ENCODE peak calls at places on chromosomes 12 and 14, in eight cellular contexts. J, L, X, P, M, F, S and Y are unnamed samples.
A peak's percentile ranks its signal among the peaks of the same experiment; 100 is the strongest.

GRCh38 chr14:53174918-53175317 is 21.8 kb upstream of the DDHD1 start:
- DNase-seq in J (no peak), L (no peak), X (no peak), P (no peak), M (no peak), F (no peak), S (no peak), Y (no peak)

GRCh38 chr12:52305921-52306705 is 14.8 kb upstream of the KRT81 start:
- DNase-seq in J (no peak), L (no peak), X (peak; percentile 57), P (no peak), M (no peak), F (no peak), S (no peak), Y (no peak)

GRCh38 chr12:57552692-57553321 is 3.0 kb downstream of the KIF5A start:
- DNase-seq in J (peak; percentile 61), L (no peak), X (no peak), P (no peak), M (no peak), F (no peak), S (no peak), Y (peak; percentile 68)

GRCh38 chr14:104001003-104001402 is 58.7 kb upstream of the RD3L start:
- DNase-seq in J (no peak), L (no peak), X (no peak), P (peak; percentile 38), M (no peak), F (no peak), S (no peak), Y (no peak)

GRCh38 chr14:90645842-90646443 is 170.3 kb downstream of the TTC7B start:
- DNase-seq in J (no peak), L (no peak), X (no peak), P (no peak), M (no peak), F (no peak), S (no peak), Y (no peak)

GRCh38 chr14:96108911-96109310 is 69.7 kb downstream of the C14orf132 start:
- DNase-seq in J (no peak), L (no peak), X (no peak), P (no peak), M (no peak), F (no peak), S (no peak), Y (no peak)

GRCh38 chr14:58282925-58283593 is 15.3 kb upstream of the ARID4A start:
- DNase-seq in J (no peak), L (no peak), X (no peak), P (no peak), M (no peak), F (no peak), S (no peak), Y (no peak)

GRCh38 chr14:31203414-31203742 is 4.2 kb downstream of the HECTD1 start:
- DNase-seq in J (no peak), L (no peak), X (no peak), P (no peak), M (no peak), F (no peak), S (no peak), Y (no peak)

GRCh38 chr14:60079723-60080122 is 12.0 kb upstream of the PCNX4 start:
- DNase-seq in J (no peak), L (no peak), X (no peak), P (no peak), M (no peak), F (no peak), S (no peak), Y (no peak)

GRCh38 chr14:65040666-65041433 is 54.2 kb downstream of the FNTB start:
- DNase-seq in J (no peak), L (no peak), X (no peak), P (no peak), M (no peak), F (no peak), S (no peak), Y (no peak)

GRCh38 chr12:49803693-49804450 is 24.3 kb downstream of the NCKAP5L start:
- DNase-seq in J (no peak), L (no peak), X (no peak), P (no peak), M (no peak), F (no peak), S (no peak), Y (no peak)

GRCh38 chr12:88298014-88298682 is 156.0 kb downstream of the TMTC3 start:
- DNase-seq in J (no peak), L (no peak), X (no peak), P (no peak), M (no peak), F (no peak), S (no peak), Y (no peak)

GRCh38 chr12:64824500-64825142 is at the start of gene TBC1D30:
- DNase-seq in J (peak; percentile 59), L (peak; percentile 45), X (no peak), P (peak; percentile 76), M (peak; percentile 36), F (peak; percentile 49), S (no peak), Y (peak; percentile 12)

GRCh38 chr12:13161172-13161571 is 35.4 kb upstream of the EMP1 start:
- DNase-seq in J (no peak), L (no peak), X (no peak), P (no peak), M (no peak), F (no peak), S (no peak), Y (no peak)

GRCh38 chr12:110498984-110499706 is 2.8 kb downstream of the VPS29 start:
- DNase-seq in J (peak; percentile 46), L (no peak), X (no peak), P (peak; percentile 50), M (no peak), F (no peak), S (no peak), Y (no peak)

GRCh38 chr14:77961853-77962580 is 162.1 kb downstream of the ADCK1 start:
- DNase-seq in J (no peak), L (no peak), X (no peak), P (no peak), M (no peak), F (no peak), S (no peak), Y (no peak)

GRCh38 chr12:18886962-18887361 is 149.0 kb downstream of the CAPZA3 start:
- DNase-seq in J (no peak), L (no peak), X (no peak), P (no peak), M (no peak), F (no peak), S (no peak), Y (no peak)

GRCh38 chr12:53424626-53425514 is 1.2 kb downstream of the AMHR2 start:
- DNase-seq in J (no peak), L (no peak), X (no peak), P (no peak), M (no peak), F (no peak), S (no peak), Y (no peak)

GRCh38 chr12:55732288-55732687 is 3.5 kb upstream of the CD63 start:
- DNase-seq in J (no peak), L (no peak), X (no peak), P (no peak), M (no peak), F (no peak), S (no peak), Y (no peak)

GRCh38 chr12:89469361-89469760 is 55.2 kb downstream of the GALNT4 start:
- DNase-seq in J (peak; percentile 56), L (no peak), X (no peak), P (no peak), M (no peak), F (no peak), S (peak; percentile 43), Y (no peak)

GRCh38 chr12:5013206-5013830 is 30.4 kb upstream of the KCNA5 start:
- DNase-seq in J (peak; percentile 40), L (peak; percentile 46), X (peak; percentile 33), P (no peak), M (no peak), F (no peak), S (no peak), Y (no peak)

GRCh38 chr12:26848156-26848825 is 15.3 kb upstream of the ITPR2 start:
- DNase-seq in J (no peak), L (no peak), X (no peak), P (no peak), M (no peak), F (no peak), S (no peak), Y (no peak)

GRCh38 chr14:100825691-100826331 is at the start of gene MEG3:
- DNase-seq in J (peak; percentile 79), L (peak; percentile 41), X (no peak), P (no peak), M (no peak), F (no peak), S (no peak), Y (no peak)

GRCh38 chr12:50287271-50287670 is 4.0 kb upstream of the LIMA1 start:
- DNase-seq in J (no peak), L (no peak), X (no peak), P (no peak), M (no peak), F (no peak), S (no peak), Y (no peak)

GRCh38 chr14:67228325-67228984 is 12.8 kb upstream of the PALS1 start:
- DNase-seq in J (peak; percentile 26), L (no peak), X (no peak), P (no peak), M (no peak), F (no peak), S (no peak), Y (no peak)

GRCh38 chr12:103632554-103633216 is 45.6 kb downstream of the STAB2 start:
- DNase-seq in J (peak; percentile 78), L (no peak), X (peak; percentile 76), P (peak; percentile 85), M (peak; percentile 35), F (no peak), S (no peak), Y (peak; percentile 65)